ENCODE peak calls at places on chromosomes 12 and 14, in nine cellular contexts. B is AG10803; K is tibial artery; E is fibroblast of lung; F is Peyer's patch; O is mammary epithelial cell; U is CD8-positive, alpha-beta T cell; T is keratinocyte; R is left ventricle myocardium inferior. G is an unnamed sample.

GRCh38 chr14:85528080-85528881 is 1.7 kb upstream of the FLRT2 start:
- DNase-seq in B (peak), K (peak), E (peak), F (no peak), O (peak), U (no peak), T (no peak), R (no peak), G (no peak)

GRCh38 chr14:34593740-34594375 is 36.1 kb downstream of the SNX6 start:
- DNase-seq in B (peak), K (peak), E (peak), F (no peak), O (no peak), U (no peak), T (no peak), R (no peak), G (no peak)

GRCh38 chr12:78406776-78407335 is 457.7 kb upstream of the SYT1 start:
- DNase-seq in B (peak), K (no peak), E (peak), F (no peak), O (no peak), U (no peak), T (no peak), R (no peak), G (peak)

GRCh38 chr12:22406622-22407021 is 72.1 kb upstream of the ST8SIA1 start:
- DNase-seq in B (peak), K (no peak), E (no peak), F (no peak), O (no peak), U (no peak), T (no peak), R (no peak), G (peak)

GRCh38 chr12:109991586-109991985 is 4.6 kb downstream of the GIT2 start:
- DNase-seq in B (no peak), K (no peak), E (no peak), F (no peak), O (no peak), U (no peak), T (no peak), R (no peak), G (no peak)

GRCh38 chr14:72433511-72433910 is 460.4 kb downstream of the DPF3 start:
- DNase-seq in B (peak), K (no peak), E (peak), F (no peak), O (peak), U (no peak), T (no peak), R (no peak), G (no peak)

GRCh38 chr12:91810531-91810930 is 335.1 kb downstream of the BTG1 start:
- DNase-seq in B (no peak), K (no peak), E (no peak), F (no peak), O (no peak), U (no peak), T (no peak), R (no peak), G (peak)

GRCh38 chr12:50506753-50507473 is 2.1 kb downstream of the DIP2B start:
- DNase-seq in B (no peak), K (no peak), E (peak), F (no peak), O (no peak), U (no peak), T (no peak), R (no peak), G (no peak)

GRCh38 chr14:59918824-59919581 is 941 bp upstream of the LRRC9 start:
- DNase-seq in B (peak), K (no peak), E (peak), F (no peak), O (no peak), U (no peak), T (no peak), R (no peak), G (peak)

GRCh38 chr12:69688021-69688420 is 11.1 kb downstream of the BEST3 start:
- DNase-seq in B (peak), K (no peak), E (peak), F (no peak), O (peak), U (no peak), T (peak), R (no peak), G (no peak)

GRCh38 chr14:101819251-101819990 is 57.9 kb downstream of the PPP2R5C start:
- DNase-seq in B (no peak), K (no peak), E (no peak), F (peak), O (no peak), U (peak), T (no peak), R (no peak), G (no peak)

GRCh38 chr12:125360540-125360939 is 295.3 kb downstream of the AACS start:
- DNase-seq in B (no peak), K (no peak), E (no peak), F (no peak), O (no peak), U (no peak), T (no peak), R (no peak), G (no peak)

GRCh38 chr14:92122351-92122677 is 545 bp downstream of the CPSF2 start:
- DNase-seq in B (peak), K (no peak), E (peak), F (no peak), O (no peak), U (no peak), T (no peak), R (no peak), G (peak)

GRCh38 chr12:107379852-107380567 is 286.7 kb upstream of the CRY1 start:
- DNase-seq in B (peak), K (no peak), E (peak), F (no peak), O (peak), U (no peak), T (no peak), R (no peak), G (no peak)

GRCh38 chr14:29643415-29644206 is 284.0 kb downstream of the PRKD1 start:
- DNase-seq in B (peak), K (no peak), E (peak), F (no peak), O (peak), U (no peak), T (no peak), R (no peak), G (no peak)

GRCh38 chr14:60724080-60724618 is at the start of gene SIX4:
- DNase-seq in B (peak), K (peak), E (peak), F (no peak), O (peak), U (no peak), T (peak), R (peak), G (peak)

GRCh38 chr12:87848248-87848868 is 180.8 kb downstream of the C12orf50 start:
- DNase-seq in B (peak), K (no peak), E (peak), F (no peak), O (peak), U (no peak), T (peak), R (no peak), G (peak)

GRCh38 chr14:104979758-104980591 is 1.8 kb upstream of the AHNAK2 start:
- DNase-seq in B (no peak), K (no peak), E (peak), F (no peak), O (peak), U (no peak), T (no peak), R (peak), G (no peak)

GRCh38 chr14:101362529-101363260 is 198.6 kb upstream of the DIO3 start:
- DNase-seq in B (no peak), K (no peak), E (no peak), F (no peak), O (no peak), U (no peak), T (no peak), R (no peak), G (no peak)

GRCh38 chr12:113524495-113524894 is 52.8 kb upstream of the LHX5 start:
- DNase-seq in B (no peak), K (no peak), E (no peak), F (no peak), O (no peak), U (no peak), T (no peak), R (no peak), G (no peak)

GRCh38 chr12:70831538-70831937 is 89.0 kb downstream of the PTPRR start:
- DNase-seq in B (no peak), K (no peak), E (peak), F (no peak), O (peak), U (no peak), T (peak), R (no peak), G (no peak)

GRCh38 chr12:49187184-49187583 is 1.7 kb downstream of the TUBA1A start:
- DNase-seq in B (peak), K (peak), E (peak), F (no peak), O (peak), U (no peak), T (no peak), R (peak), G (no peak)

GRCh38 chr14:73749706-73750105 is 35.5 kb upstream of the PNMA1 start:
- DNase-seq in B (no peak), K (no peak), E (no peak), F (no peak), O (no peak), U (no peak), T (no peak), R (no peak), G (no peak)

GRCh38 chr12:115312901-115313300 is 628.9 kb upstream of the TBX3 start:
- DNase-seq in B (no peak), K (no peak), E (no peak), F (no peak), O (no peak), U (no peak), T (no peak), R (no peak), G (no peak)

GRCh38 chr12:131536337-131536736 is 174.6 kb upstream of the SFSWAP start:
- DNase-seq in B (no peak), K (no peak), E (no peak), F (no peak), O (no peak), U (no peak), T (no peak), R (no peak), G (peak)

GRCh38 chr14:90850487-90850886 is 34.3 kb upstream of the TTC7B start:
- DNase-seq in B (peak), K (no peak), E (peak), F (no peak), O (peak), U (no peak), T (peak), R (no peak), G (no peak)

GRCh38 chr14:98162829-98163228 is 1109.2 kb downstream of the BCL11B start:
- DNase-seq in B (no peak), K (no peak), E (no peak), F (no peak), O (no peak), U (no peak), T (no peak), R (no peak), G (no peak)

GRCh38 chr12:9707864-9708808 is 24.8 kb downstream of the CLECL1 start:
- DNase-seq in B (peak), K (peak), E (peak), F (peak), O (peak), U (peak), T (no peak), R (peak), G (peak)

GRCh38 chr12:12265571-12266388 is 1.1 kb downstream of the LRP6 start:
- DNase-seq in B (peak), K (no peak), E (peak), F (no peak), O (peak), U (no peak), T (no peak), R (no peak), G (peak)

GRCh38 chr12:124545508-124546418 is 21.6 kb downstream of the NCOR2 start:
- DNase-seq in B (peak), K (no peak), E (peak), F (peak), O (no peak), U (no peak), T (no peak), R (no peak), G (peak)

DNA sequence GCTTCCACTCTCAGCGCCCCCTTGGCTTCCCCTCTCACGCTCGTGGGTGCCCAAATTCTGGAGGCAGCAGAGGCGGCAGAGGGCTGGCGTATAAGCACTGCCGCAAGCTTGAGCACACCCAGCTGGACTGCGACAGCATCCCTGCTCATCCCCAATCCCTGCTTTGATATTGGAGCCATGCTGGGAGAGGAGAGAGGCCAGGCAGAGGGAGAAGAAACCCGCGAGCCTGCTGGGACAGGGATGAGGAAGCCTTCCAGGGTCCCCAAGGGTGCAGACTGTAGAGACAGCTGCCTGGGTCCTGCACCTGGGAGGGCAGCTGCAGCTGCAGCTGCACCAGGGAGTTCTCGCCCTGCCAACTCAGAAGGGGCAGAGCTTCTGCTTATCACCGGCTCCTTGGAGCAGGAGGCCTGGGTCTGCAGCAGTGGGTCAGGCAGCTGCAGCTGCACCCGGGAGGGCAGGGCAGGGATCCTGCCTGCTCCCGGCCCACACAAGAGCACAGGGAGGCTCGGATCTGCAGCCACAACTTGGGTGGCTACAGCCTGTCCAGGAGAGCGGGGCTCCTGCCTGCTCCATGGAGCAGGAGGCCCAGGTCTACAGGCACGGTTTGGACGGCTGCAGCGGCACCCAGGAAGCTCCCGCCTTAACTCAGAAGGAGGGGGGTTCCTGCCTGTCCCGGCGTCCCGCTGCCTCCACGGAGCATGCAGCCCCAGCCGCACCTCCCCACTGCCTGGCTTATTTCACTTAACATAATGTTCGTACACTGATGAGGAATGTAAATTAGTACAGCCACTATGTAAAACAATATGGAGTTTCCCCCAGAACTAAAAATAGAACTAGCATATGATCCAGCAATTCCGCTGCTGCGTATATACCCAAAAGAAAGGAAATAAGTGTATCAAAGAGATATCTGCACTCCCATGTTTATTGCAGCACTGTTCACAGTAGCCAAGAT is 60.4 kb upstream of the SGPP1 start:
- DNase-seq in B (no peak), K (no peak), E (no peak), F (no peak), O (no peak), U (no peak), T (no peak), R (no peak), G (no peak)
- H3K4me3 ChIP-seq in B (no peak), K (peak), E (peak), F (no peak), O (no peak), U (no peak), T (no peak), R (peak), G (no peak)

GRCh38 chr14:26217778-26218177 is 380.1 kb downstream of the NOVA1 start:
- DNase-seq in B (no peak), K (no peak), E (no peak), F (no peak), O (no peak), U (no peak), T (no peak), R (no peak), G (no peak)
- TF ChIP-seq CTCF in B (no peak), K (no peak), E (no peak), F (no peak), O (no peak), U (no peak), T (no peak), R (no peak), G (no peak)

DNA sequence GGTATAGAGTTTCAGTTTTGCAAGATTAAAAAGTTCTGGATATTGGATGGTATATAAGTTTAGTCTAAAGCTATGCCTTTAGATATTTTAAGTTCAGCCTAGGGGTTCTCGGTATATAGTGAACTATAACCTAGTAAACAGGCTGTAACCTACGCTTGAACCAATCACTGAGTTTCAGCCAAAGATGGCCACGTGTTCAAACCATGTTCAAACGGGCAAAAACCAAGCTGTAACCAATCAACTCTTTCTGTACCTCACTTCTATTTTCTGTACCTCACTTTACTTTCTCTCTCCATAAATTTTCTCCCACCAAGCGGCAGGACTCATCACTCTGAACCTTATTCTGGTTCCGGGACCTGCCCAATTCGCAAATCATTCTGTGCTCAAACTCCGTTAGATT is 1.4 kb downstream of the TMBIM4 start:
- DNase-seq in B (no peak), K (no peak), E (no peak), F (no peak), O (no peak), U (no peak), T (no peak), R (no peak), G (no peak)
- H3K4me3 ChIP-seq in B (peak), K (peak), E (peak), F (peak), O (peak), U (peak), T (peak), R (peak), G (peak)

GRCh38 chr14:89255852-89256251 is 161.2 kb downstream of the FOXN3 start:
- DNase-seq in B (no peak), K (no peak), E (no peak), F (no peak), O (no peak), U (no peak), T (no peak), R (no peak), G (no peak)

GRCh38 chr14:89254201-89254919 is 162.7 kb downstream of the FOXN3 start:
- DNase-seq in B (no peak), K (no peak), E (no peak), F (no peak), O (no peak), U (no peak), T (no peak), R (no peak), G (no peak)

GRCh38 chr14:89255012-89255411 is 162.0 kb downstream of the FOXN3 start:
- DNase-seq in B (no peak), K (no peak), E (no peak), F (no peak), O (no peak), U (no peak), T (no peak), R (no peak), G (no peak)

GRCh38 chr14:89251066-89251465 is 166.0 kb downstream of the FOXN3 start:
- DNase-seq in B (peak), K (no peak), E (peak), F (no peak), O (peak), U (no peak), T (no peak), R (no peak), G (no peak)

DNA sequence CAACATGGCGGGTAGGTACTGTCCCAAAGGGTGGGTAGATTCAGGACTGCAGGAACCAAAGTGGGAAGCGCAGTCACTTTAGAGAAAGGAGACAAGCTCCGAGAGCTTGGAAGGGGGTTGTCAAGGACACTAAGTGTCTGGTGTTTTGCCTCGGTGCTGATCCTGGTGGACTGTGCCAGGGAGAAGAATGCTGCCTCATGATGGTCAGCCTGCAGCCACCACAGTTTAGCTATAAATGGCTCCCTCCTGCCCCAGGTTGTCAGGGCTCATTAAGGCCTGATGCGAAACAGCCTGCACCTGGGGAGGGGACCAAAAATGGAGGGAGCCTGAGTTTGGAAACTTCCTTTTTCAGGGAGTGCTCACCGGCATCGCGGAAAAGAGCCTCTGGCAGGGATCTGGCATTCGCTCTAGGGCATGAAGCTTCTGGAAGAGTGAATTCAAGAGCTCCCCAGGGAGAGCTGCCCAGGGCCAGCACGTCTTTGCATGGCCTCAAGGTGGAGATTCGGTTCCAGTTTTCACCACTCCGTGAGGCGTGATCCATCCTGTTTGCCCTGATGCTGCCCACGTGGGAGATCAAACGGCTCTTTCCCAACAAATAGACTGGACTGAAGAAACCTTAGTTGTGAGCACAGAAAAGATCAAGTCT is 164.0 kb downstream of the FOXN3 start:
- DNase-seq in B (no peak), K (peak), E (no peak), F (no peak), O (no peak), U (no peak), T (no peak), R (no peak), G (no peak)
- TF ChIP-seq CTCF in B (no peak), K (peak), E (no peak), F (no peak), O (peak), U (no peak), T (peak), R (no peak), G (no peak)